ENCODE peak calls at places on chromosomes 12 and 14, in ten cellular contexts. One of them, this sample, is unnamed.

GRCh38 chr14:105999361-106000028 is 473.1 kb downstream of the TMEM121 start:
- DNase-seq in stomach: peak; percentile 68
- DNase-seq in naive thymus-derived CD4-positive, alpha-beta T cell: peak; percentile 56
- DNase-seq in HCT116: peak; percentile 24
- DNase-seq in body of pancreas: peak; percentile 51
- DNase-seq in thoracic aorta: no peak
- DNase-seq in heart left ventricle: peak; percentile 38
- DNase-seq in neural progenitor cell: peak; percentile 10
- DNase-seq in prostate gland: no peak
- DNase-seq in HL-60: peak; percentile 78
- DNase-seq in this sample: no peak

GRCh38 chr12:4143909-4144308 is 129.7 kb upstream of the CCND2 start:
- DNase-seq in stomach: no peak
- DNase-seq in naive thymus-derived CD4-positive, alpha-beta T cell: peak; percentile 19
- DNase-seq in HCT116: peak; percentile 37
- DNase-seq in body of pancreas: no peak
- DNase-seq in thoracic aorta: no peak
- DNase-seq in heart left ventricle: no peak
- DNase-seq in neural progenitor cell: no peak
- DNase-seq in prostate gland: no peak
- DNase-seq in HL-60: no peak
- DNase-seq in this sample: no peak

GRCh38 chr14:73943083-73943482 is 6.8 kb downstream of the FAM161B start:
- DNase-seq in stomach: no peak
- DNase-seq in naive thymus-derived CD4-positive, alpha-beta T cell: no peak
- DNase-seq in HCT116: no peak
- DNase-seq in body of pancreas: no peak
- DNase-seq in thoracic aorta: no peak
- DNase-seq in heart left ventricle: no peak
- DNase-seq in neural progenitor cell: no peak
- DNase-seq in prostate gland: peak; percentile 27
- DNase-seq in HL-60: peak; percentile 61
- DNase-seq in this sample: no peak

GRCh38 chr12:102769323-102769916 is 147.6 kb downstream of the PAH start:
- DNase-seq in stomach: peak; percentile 53
- DNase-seq in naive thymus-derived CD4-positive, alpha-beta T cell: no peak
- DNase-seq in HCT116: peak; percentile 26
- DNase-seq in body of pancreas: peak; percentile 57
- DNase-seq in thoracic aorta: no peak
- DNase-seq in heart left ventricle: peak; percentile 47
- DNase-seq in neural progenitor cell: peak; percentile 68
- DNase-seq in prostate gland: peak; percentile 25
- DNase-seq in HL-60: peak; percentile 36
- DNase-seq in this sample: no peak

GRCh38 chr12:3204143-3204542 is 127.0 kb downstream of the TSPAN9 start:
- DNase-seq in stomach: no peak
- DNase-seq in naive thymus-derived CD4-positive, alpha-beta T cell: no peak
- DNase-seq in HCT116: peak; percentile 7
- DNase-seq in body of pancreas: no peak
- DNase-seq in thoracic aorta: no peak
- DNase-seq in heart left ventricle: peak; percentile 54
- DNase-seq in neural progenitor cell: no peak
- DNase-seq in prostate gland: no peak
- DNase-seq in HL-60: no peak
- DNase-seq in this sample: no peak

GRCh38 chr14:48937796-48938195 is 648.4 kb downstream of the RPS29 start:
- DNase-seq in stomach: no peak
- DNase-seq in naive thymus-derived CD4-positive, alpha-beta T cell: no peak
- DNase-seq in HCT116: no peak
- DNase-seq in body of pancreas: no peak
- DNase-seq in thoracic aorta: no peak
- DNase-seq in heart left ventricle: no peak
- DNase-seq in neural progenitor cell: peak; percentile 8
- DNase-seq in prostate gland: no peak
- DNase-seq in HL-60: no peak
- DNase-seq in this sample: no peak

GRCh38 chr14:77037886-77038511 is 9.5 kb upstream of the IRF2BPL start:
- DNase-seq in stomach: no peak
- DNase-seq in naive thymus-derived CD4-positive, alpha-beta T cell: no peak
- DNase-seq in HCT116: no peak
- DNase-seq in body of pancreas: no peak
- DNase-seq in thoracic aorta: no peak
- DNase-seq in heart left ventricle: no peak
- DNase-seq in neural progenitor cell: no peak
- DNase-seq in prostate gland: no peak
- DNase-seq in HL-60: no peak
- DNase-seq in this sample: no peak

GRCh38 chr12:117574655-117575054 is 213.2 kb upstream of the NOS1 start:
- DNase-seq in stomach: no peak
- DNase-seq in naive thymus-derived CD4-positive, alpha-beta T cell: no peak
- DNase-seq in HCT116: no peak
- DNase-seq in body of pancreas: no peak
- DNase-seq in thoracic aorta: no peak
- DNase-seq in heart left ventricle: no peak
- DNase-seq in neural progenitor cell: no peak
- DNase-seq in prostate gland: no peak
- DNase-seq in HL-60: no peak
- DNase-seq in this sample: no peak

GRCh38 chr12:12896261-12896660 is 4.9 kb downstream of the GPRC5A start:
- DNase-seq in stomach: no peak
- DNase-seq in naive thymus-derived CD4-positive, alpha-beta T cell: no peak
- DNase-seq in HCT116: no peak
- DNase-seq in body of pancreas: no peak
- DNase-seq in thoracic aorta: no peak
- DNase-seq in heart left ventricle: no peak
- DNase-seq in neural progenitor cell: no peak
- DNase-seq in prostate gland: no peak
- DNase-seq in HL-60: no peak
- DNase-seq in this sample: no peak

GRCh38 chr12:107362960-107363359 is 269.6 kb upstream of the CRY1 start:
- DNase-seq in stomach: no peak
- DNase-seq in naive thymus-derived CD4-positive, alpha-beta T cell: no peak
- DNase-seq in HCT116: no peak
- DNase-seq in body of pancreas: no peak
- DNase-seq in thoracic aorta: no peak
- DNase-seq in heart left ventricle: no peak
- DNase-seq in neural progenitor cell: peak; percentile 39
- DNase-seq in prostate gland: no peak
- DNase-seq in HL-60: no peak
- DNase-seq in this sample: no peak

GRCh38 chr14:102362084-102362483 is 606 bp downstream of the CINP start:
- DNase-seq in stomach: no peak
- DNase-seq in naive thymus-derived CD4-positive, alpha-beta T cell: peak; percentile 2
- DNase-seq in HCT116: no peak
- DNase-seq in body of pancreas: no peak
- DNase-seq in thoracic aorta: no peak
- DNase-seq in heart left ventricle: no peak
- DNase-seq in neural progenitor cell: peak; percentile 8
- DNase-seq in prostate gland: no peak
- DNase-seq in HL-60: no peak
- DNase-seq in this sample: no peak

GRCh38 chr12:31850268-31850667 is 108.9 kb upstream of the RESF1 start:
- DNase-seq in stomach: no peak
- DNase-seq in naive thymus-derived CD4-positive, alpha-beta T cell: peak; percentile 3
- DNase-seq in HCT116: no peak
- DNase-seq in body of pancreas: no peak
- DNase-seq in thoracic aorta: no peak
- DNase-seq in heart left ventricle: no peak
- DNase-seq in neural progenitor cell: no peak
- DNase-seq in prostate gland: no peak
- DNase-seq in HL-60: no peak
- DNase-seq in this sample: no peak

GRCh38 chr14:104968541-104969401 is 9.4 kb downstream of the AHNAK2 start:
- DNase-seq in stomach: no peak
- DNase-seq in naive thymus-derived CD4-positive, alpha-beta T cell: no peak
- DNase-seq in HCT116: no peak
- DNase-seq in body of pancreas: no peak
- DNase-seq in thoracic aorta: no peak
- DNase-seq in heart left ventricle: no peak
- DNase-seq in neural progenitor cell: peak; percentile 37
- DNase-seq in prostate gland: peak; percentile 46
- DNase-seq in HL-60: no peak
- DNase-seq in this sample: no peak
- H3K4me3 ChIP-seq in stomach: peak overlapping the region; percentile 32
- H3K4me3 ChIP-seq in naive thymus-derived CD4-positive, alpha-beta T cell: no peak overlapping the region
- H3K4me3 ChIP-seq in HCT116: peak overlapping the region; percentile 61
- H3K4me3 ChIP-seq in body of pancreas: no peak overlapping the region
- H3K4me3 ChIP-seq in thoracic aorta: peak overlapping the region; percentile 54
- H3K4me3 ChIP-seq in heart left ventricle: peak overlapping the region; percentile 36
- H3K4me3 ChIP-seq in neural progenitor cell: no peak overlapping the region
- H3K4me3 ChIP-seq in prostate gland: peak overlapping the region; percentile 19
- H3K4me3 ChIP-seq in HL-60: no peak overlapping the region
- H3K4me3 ChIP-seq in this sample: peak overlapping the region; percentile 68

GRCh38 chr12:110314308-110314707 is 33.3 kb downstream of the ATP2A2 start:
- DNase-seq in stomach: no peak
- DNase-seq in naive thymus-derived CD4-positive, alpha-beta T cell: no peak
- DNase-seq in HCT116: no peak
- DNase-seq in body of pancreas: no peak
- DNase-seq in thoracic aorta: no peak
- DNase-seq in heart left ventricle: no peak
- DNase-seq in neural progenitor cell: no peak
- DNase-seq in prostate gland: no peak
- DNase-seq in HL-60: no peak
- DNase-seq in this sample: no peak
- H3K27ac ChIP-seq in stomach: peak overlapping the region; percentile 49
- H3K27ac ChIP-seq in naive thymus-derived CD4-positive, alpha-beta T cell: no peak overlapping the region
- H3K27ac ChIP-seq in HCT116: no peak overlapping the region
- H3K27ac ChIP-seq in body of pancreas: peak overlapping the region; percentile 51
- H3K27ac ChIP-seq in thoracic aorta: peak overlapping the region; percentile 75
- H3K27ac ChIP-seq in heart left ventricle: no peak overlapping the region
- H3K27ac ChIP-seq in neural progenitor cell: no peak overlapping the region
- H3K27ac ChIP-seq in prostate gland: no peak overlapping the region
- H3K27ac ChIP-seq in HL-60: no peak overlapping the region
- H3K27ac ChIP-seq in this sample: peak overlapping the region; percentile 35

GRCh38 chr12:55908726-55909512 is 18.8 kb downstream of the PYM1 start:
- DNase-seq in stomach: no peak
- DNase-seq in naive thymus-derived CD4-positive, alpha-beta T cell: no peak
- DNase-seq in HCT116: no peak
- DNase-seq in body of pancreas: peak; percentile 49
- DNase-seq in thoracic aorta: no peak
- DNase-seq in heart left ventricle: no peak
- DNase-seq in neural progenitor cell: peak; percentile 15
- DNase-seq in prostate gland: peak; percentile 59
- DNase-seq in HL-60: no peak
- DNase-seq in this sample: no peak
- H3K4me3 ChIP-seq in stomach: no peak overlapping the region
- H3K4me3 ChIP-seq in naive thymus-derived CD4-positive, alpha-beta T cell: no peak overlapping the region
- H3K4me3 ChIP-seq in HCT116: no peak overlapping the region
- H3K4me3 ChIP-seq in body of pancreas: no peak overlapping the region
- H3K4me3 ChIP-seq in thoracic aorta: no peak overlapping the region
- H3K4me3 ChIP-seq in heart left ventricle: no peak overlapping the region
- H3K4me3 ChIP-seq in neural progenitor cell: no peak overlapping the region
- H3K4me3 ChIP-seq in prostate gland: no peak overlapping the region
- H3K4me3 ChIP-seq in HL-60: no peak overlapping the region
- H3K4me3 ChIP-seq in this sample: peak overlapping the region; percentile 3

GRCh38 chr12:6751767-6752166 is 1.2 kb downstream of the MLF2 start:
- DNase-seq in stomach: no peak
- DNase-seq in naive thymus-derived CD4-positive, alpha-beta T cell: no peak
- DNase-seq in HCT116: no peak
- DNase-seq in body of pancreas: no peak
- DNase-seq in thoracic aorta: no peak
- DNase-seq in heart left ventricle: no peak
- DNase-seq in neural progenitor cell: no peak
- DNase-seq in prostate gland: no peak
- DNase-seq in HL-60: no peak
- DNase-seq in this sample: no peak
- H3K27ac ChIP-seq in stomach: peak overlapping the region; percentile 98
- H3K27ac ChIP-seq in naive thymus-derived CD4-positive, alpha-beta T cell: peak overlapping the region; percentile 97
- H3K27ac ChIP-seq in HCT116: peak overlapping the region; percentile 92
- H3K27ac ChIP-seq in body of pancreas: peak overlapping the region; percentile 98
- H3K27ac ChIP-seq in thoracic aorta: peak overlapping the region; percentile 92
- H3K27ac ChIP-seq in heart left ventricle: peak overlapping the region; percentile 98
- H3K27ac ChIP-seq in neural progenitor cell: no peak overlapping the region
- H3K27ac ChIP-seq in prostate gland: peak overlapping the region; percentile 99
- H3K27ac ChIP-seq in HL-60: peak overlapping the region; percentile 77
- H3K27ac ChIP-seq in this sample: no peak overlapping the region

DNA sequence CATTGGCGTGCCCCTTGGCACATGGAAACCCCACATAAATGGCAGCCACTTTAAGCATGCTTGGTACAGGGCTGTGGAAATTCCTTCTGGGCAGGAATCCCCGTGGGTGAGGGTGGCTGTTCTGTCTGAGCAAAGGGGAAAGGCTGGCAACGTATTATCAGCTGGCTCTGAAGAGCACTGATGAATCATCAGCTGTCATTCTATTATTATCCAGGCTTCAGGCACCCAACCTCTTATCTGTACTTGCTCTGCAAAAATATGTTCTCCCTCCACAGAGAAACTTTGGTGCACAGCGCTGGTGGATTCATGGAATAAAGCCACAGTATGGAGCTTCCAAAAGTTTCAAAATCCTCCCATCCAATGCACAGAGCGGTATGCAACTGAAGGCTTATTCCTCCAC is 167.1 kb downstream of the TBX5 start:
- DNase-seq in stomach: no peak
- DNase-seq in naive thymus-derived CD4-positive, alpha-beta T cell: no peak
- DNase-seq in HCT116: no peak
- DNase-seq in body of pancreas: no peak
- DNase-seq in thoracic aorta: no peak
- DNase-seq in heart left ventricle: peak; percentile 54
- DNase-seq in neural progenitor cell: no peak
- DNase-seq in prostate gland: no peak
- DNase-seq in HL-60: no peak
- DNase-seq in this sample: no peak
- H3K4me3 ChIP-seq in stomach: no peak overlapping the region
- H3K4me3 ChIP-seq in naive thymus-derived CD4-positive, alpha-beta T cell: no peak overlapping the region
- H3K4me3 ChIP-seq in HCT116: no peak overlapping the region
- H3K4me3 ChIP-seq in body of pancreas: no peak overlapping the region
- H3K4me3 ChIP-seq in thoracic aorta: no peak overlapping the region
- H3K4me3 ChIP-seq in heart left ventricle: no peak overlapping the region
- H3K4me3 ChIP-seq in neural progenitor cell: no peak overlapping the region
- H3K4me3 ChIP-seq in prostate gland: no peak overlapping the region
- H3K4me3 ChIP-seq in HL-60: no peak overlapping the region
- H3K4me3 ChIP-seq in this sample: no peak overlapping the region

This sample was measured in coronary artery.